ENCODE peak calls at places on chromosomes 4 and X, in eight cellular contexts. One of them, this sample, is unnamed. For H3K4me1, the result is how much of the 10 kb centered on the place peaks cover.

GRCh38 chr4:2941138-2942036 is 21.8 kb downstream of the NOP14 start:
- DNase-seq in keratinocyte: no peak
- DNase-seq in IMR-90: no peak
- DNase-seq in astrocyte: no peak
- DNase-seq in GM23248: no peak
- DNase-seq in adipocyte: no peak
- DNase-seq in fibroblast of lung: no peak
- DNase-seq in mammary epithelial cell: no peak
- DNase-seq in this sample: no peak

GRCh38 chr4:171849823-171850222 is 36.6 kb downstream of the GALNTL6 start:
- DNase-seq in keratinocyte: no peak
- DNase-seq in adipocyte: no peak
- DNase-seq in mammary epithelial cell: no peak
- DNase-seq in astrocyte: no peak
- DNase-seq in IMR-90: no peak
- DNase-seq in fibroblast of lung: no peak
- DNase-seq in GM23248: no peak
- DNase-seq in this sample: no peak

GRCh38 chr4:118756958-118757357 is 71.8 kb downstream of the METTL14 start:
- DNase-seq in fibroblast of lung: no peak
- DNase-seq in astrocyte: no peak
- DNase-seq in GM23248: no peak
- DNase-seq in mammary epithelial cell: no peak
- DNase-seq in adipocyte: no peak
- DNase-seq in IMR-90: no peak
- DNase-seq in keratinocyte: no peak
- DNase-seq in this sample: no peak

GRCh38 chrX:131331152-131331551 is 42.0 kb upstream of the IGSF1 start:
- DNase-seq in fibroblast of lung: no peak
- DNase-seq in astrocyte: no peak
- DNase-seq in keratinocyte: no peak
- DNase-seq in mammary epithelial cell: no peak
- DNase-seq in GM23248: no peak
- DNase-seq in IMR-90: no peak
- DNase-seq in adipocyte: no peak
- DNase-seq in this sample: no peak

GRCh38 chr4:108979754-108980153 is 216.9 kb upstream of the ETNPPL start:
- DNase-seq in GM23248: no peak
- DNase-seq in mammary epithelial cell: no peak
- DNase-seq in IMR-90: no peak
- DNase-seq in fibroblast of lung: peak
- DNase-seq in astrocyte: peak
- DNase-seq in adipocyte: no peak
- DNase-seq in keratinocyte: no peak
- DNase-seq in this sample: no peak

GRCh38 chr4:144174401-144175067 is 34.0 kb upstream of the GYPA start:
- DNase-seq in fibroblast of lung: peak
- DNase-seq in mammary epithelial cell: peak
- DNase-seq in astrocyte: peak
- DNase-seq in adipocyte: peak
- DNase-seq in keratinocyte: peak
- DNase-seq in IMR-90: peak
- DNase-seq in GM23248: peak
- DNase-seq in this sample: peak

GRCh38 chr4:75710246-75710645 is 14.1 kb upstream of the USO1 start:
- DNase-seq in keratinocyte: no peak
- DNase-seq in adipocyte: no peak
- DNase-seq in IMR-90: no peak
- DNase-seq in GM23248: no peak
- DNase-seq in astrocyte: peak
- DNase-seq in mammary epithelial cell: no peak
- DNase-seq in fibroblast of lung: peak
- DNase-seq in this sample: no peak

GRCh38 chr4:120977435-120977997 is 55.0 kb upstream of the PRDM5 start:
- DNase-seq in GM23248: peak
- DNase-seq in keratinocyte: peak
- DNase-seq in astrocyte: peak
- DNase-seq in adipocyte: peak
- DNase-seq in IMR-90: peak
- DNase-seq in mammary epithelial cell: peak
- DNase-seq in fibroblast of lung: peak
- DNase-seq in this sample: peak

GRCh38 chr4:57147335-57148060 is 37.3 kb upstream of the IGFBP7 start:
- DNase-seq in keratinocyte: no peak
- DNase-seq in fibroblast of lung: peak
- DNase-seq in astrocyte: peak
- DNase-seq in mammary epithelial cell: no peak
- DNase-seq in IMR-90: peak
- DNase-seq in GM23248: peak
- DNase-seq in adipocyte: peak
- DNase-seq in this sample: no peak

GRCh38 chrX:71253253-71254091 is 468 bp downstream of the ZMYM3 start:
- DNase-seq in astrocyte: peak
- DNase-seq in fibroblast of lung: peak
- DNase-seq in GM23248: peak
- DNase-seq in adipocyte: peak
- DNase-seq in keratinocyte: no peak
- DNase-seq in IMR-90: peak
- DNase-seq in mammary epithelial cell: no peak
- DNase-seq in this sample: peak

GRCh38 chr4:173797296-173797695 is 267.3 kb upstream of the HAND2 start:
- DNase-seq in GM23248: peak
- DNase-seq in astrocyte: no peak
- DNase-seq in adipocyte: no peak
- DNase-seq in fibroblast of lung: no peak
- DNase-seq in IMR-90: peak
- DNase-seq in keratinocyte: no peak
- DNase-seq in mammary epithelial cell: no peak
- DNase-seq in this sample: no peak

GRCh38 chrX:4690516-4690915 is 977.1 kb upstream of the PRKX start:
- DNase-seq in astrocyte: no peak
- DNase-seq in mammary epithelial cell: no peak
- DNase-seq in GM23248: no peak
- DNase-seq in adipocyte: no peak
- DNase-seq in keratinocyte: no peak
- DNase-seq in IMR-90: no peak
- DNase-seq in fibroblast of lung: no peak
- DNase-seq in this sample: no peak

GRCh38 chrX:40006025-40007017 is 91.4 kb downstream of the BCOR start:
- DNase-seq in keratinocyte: no peak
- DNase-seq in IMR-90: no peak
- DNase-seq in adipocyte: peak
- DNase-seq in astrocyte: no peak
- DNase-seq in fibroblast of lung: peak
- DNase-seq in GM23248: peak
- DNase-seq in mammary epithelial cell: no peak
- DNase-seq in this sample: peak

DNA sequence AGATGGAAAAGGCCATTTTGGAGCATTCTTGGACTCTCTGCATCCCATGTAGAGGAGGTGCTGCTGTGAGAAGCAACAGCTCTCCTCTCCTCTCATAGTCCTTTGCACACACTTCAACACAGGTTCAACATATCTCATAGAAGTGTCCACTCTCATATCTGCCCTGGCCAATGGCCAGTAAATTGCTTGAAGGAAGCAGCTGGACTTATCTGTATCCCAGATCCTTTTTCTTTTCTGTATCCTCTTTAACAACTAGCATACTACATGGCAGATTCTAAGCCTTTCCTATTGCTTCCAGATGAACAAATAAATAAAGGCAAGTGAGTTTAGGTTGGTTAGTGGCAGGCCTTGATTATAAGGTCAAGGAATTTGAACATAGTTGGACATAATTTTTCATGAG is 122.0 kb downstream of the HS6ST2 start:
- DNase-seq in IMR-90: no peak
- DNase-seq in astrocyte: no peak
- DNase-seq in fibroblast of lung: no peak
- DNase-seq in keratinocyte: no peak
- DNase-seq in GM23248: no peak
- DNase-seq in adipocyte: no peak
- DNase-seq in mammary epithelial cell: no peak
- DNase-seq in this sample: no peak
- H3K9ac ChIP-seq in IMR-90: no peak
- H3K9ac ChIP-seq in astrocyte: no peak
- H3K9ac ChIP-seq in fibroblast of lung: no peak
- H3K9ac ChIP-seq in keratinocyte: no peak
- H3K9ac ChIP-seq in GM23248: no peak
- H3K9ac ChIP-seq in adipocyte: no peak
- H3K9ac ChIP-seq in mammary epithelial cell: no peak
- H3K9ac ChIP-seq in this sample: no peak

GRCh38 chr4:55762815-55763214 is 56.8 kb upstream of the EXOC1L start:
- DNase-seq in fibroblast of lung: peak
- DNase-seq in astrocyte: no peak
- DNase-seq in keratinocyte: no peak
- DNase-seq in mammary epithelial cell: no peak
- DNase-seq in GM23248: no peak
- DNase-seq in adipocyte: no peak
- DNase-seq in IMR-90: no peak
- DNase-seq in this sample: no peak

GRCh38 chr4:55770662-55771061 is 48.9 kb upstream of the EXOC1L start:
- DNase-seq in fibroblast of lung: no peak
- DNase-seq in IMR-90: no peak
- DNase-seq in mammary epithelial cell: no peak
- DNase-seq in astrocyte: no peak
- DNase-seq in keratinocyte: no peak
- DNase-seq in adipocyte: no peak
- DNase-seq in GM23248: no peak
- DNase-seq in this sample: no peak

GRCh38 chr4:55768291-55768690 is 51.3 kb upstream of the EXOC1L start:
- DNase-seq in keratinocyte: peak
- DNase-seq in GM23248: peak
- DNase-seq in mammary epithelial cell: peak
- DNase-seq in adipocyte: peak
- DNase-seq in IMR-90: peak
- DNase-seq in fibroblast of lung: peak
- DNase-seq in astrocyte: peak
- DNase-seq in this sample: peak

GRCh38 chr4:55765070-55765469 is 54.5 kb upstream of the EXOC1L start:
- DNase-seq in fibroblast of lung: no peak
- DNase-seq in keratinocyte: no peak
- DNase-seq in IMR-90: no peak
- DNase-seq in GM23248: no peak
- DNase-seq in mammary epithelial cell: no peak
- DNase-seq in astrocyte: no peak
- DNase-seq in adipocyte: no peak
- DNase-seq in this sample: no peak
- H3K4me1 ChIP-seq in fibroblast of lung: under half
- H3K4me1 ChIP-seq in keratinocyte: under half
- H3K4me1 ChIP-seq in IMR-90: under half
- H3K4me1 ChIP-seq in GM23248: under half
- H3K4me1 ChIP-seq in mammary epithelial cell: under half
- H3K4me1 ChIP-seq in astrocyte: under half
- H3K4me1 ChIP-seq in adipocyte: under half
- H3K4me1 ChIP-seq in this sample: under half

DNA sequence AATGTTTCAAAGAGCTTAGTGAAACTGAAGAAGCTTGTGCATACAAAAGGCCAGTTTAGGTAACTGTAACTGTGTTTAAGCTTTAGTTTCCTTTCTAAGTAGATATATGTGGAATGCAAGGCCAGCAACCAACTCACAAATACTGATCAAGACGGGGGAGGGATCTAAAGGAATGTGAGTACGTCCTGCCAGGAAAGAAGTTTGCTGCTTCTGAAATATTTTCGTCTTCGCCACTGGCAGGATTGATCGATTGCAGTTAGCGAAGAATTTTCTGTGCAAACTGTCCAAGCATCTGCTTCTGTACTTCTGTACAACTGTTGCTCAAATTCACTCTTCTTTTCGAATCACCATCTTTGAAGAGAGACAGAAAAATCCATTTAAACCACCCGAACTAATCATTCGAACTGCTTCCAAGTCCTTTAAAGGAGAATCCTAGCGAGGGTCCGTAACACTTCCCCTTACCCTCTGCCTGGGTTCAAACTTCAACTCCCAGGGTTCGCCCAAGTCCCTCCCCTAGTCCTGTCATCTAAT is 373 bp upstream of the INTS6L start:
- DNase-seq in keratinocyte: no peak
- DNase-seq in adipocyte: peak
- DNase-seq in IMR-90: peak
- DNase-seq in fibroblast of lung: peak
- DNase-seq in GM23248: peak
- DNase-seq in astrocyte: peak
- DNase-seq in mammary epithelial cell: peak
- DNase-seq in this sample: peak
- H3K9ac ChIP-seq in keratinocyte: peak
- H3K9ac ChIP-seq in adipocyte: peak
- H3K9ac ChIP-seq in IMR-90: peak
- H3K9ac ChIP-seq in fibroblast of lung: no peak
- H3K9ac ChIP-seq in GM23248: peak
- H3K9ac ChIP-seq in astrocyte: peak
- H3K9ac ChIP-seq in mammary epithelial cell: peak
- H3K9ac ChIP-seq in this sample: no peak

GRCh38 chr4:85544751-85545150 is 69.8 kb downstream of the ARHGAP24 start:
- DNase-seq in keratinocyte: no peak
- DNase-seq in fibroblast of lung: no peak
- DNase-seq in astrocyte: no peak
- DNase-seq in GM23248: no peak
- DNase-seq in mammary epithelial cell: no peak
- DNase-seq in IMR-90: no peak
- DNase-seq in adipocyte: no peak
- DNase-seq in this sample: no peak
- H3K4me1 ChIP-seq in keratinocyte: under half
- H3K4me1 ChIP-seq in fibroblast of lung: under half
- H3K4me1 ChIP-seq in astrocyte: under half
- H3K4me1 ChIP-seq in GM23248: under half
- H3K4me1 ChIP-seq in mammary epithelial cell: under half
- H3K4me1 ChIP-seq in IMR-90: under half
- H3K4me1 ChIP-seq in adipocyte: under half
- H3K4me1 ChIP-seq in this sample: under half

DNA sequence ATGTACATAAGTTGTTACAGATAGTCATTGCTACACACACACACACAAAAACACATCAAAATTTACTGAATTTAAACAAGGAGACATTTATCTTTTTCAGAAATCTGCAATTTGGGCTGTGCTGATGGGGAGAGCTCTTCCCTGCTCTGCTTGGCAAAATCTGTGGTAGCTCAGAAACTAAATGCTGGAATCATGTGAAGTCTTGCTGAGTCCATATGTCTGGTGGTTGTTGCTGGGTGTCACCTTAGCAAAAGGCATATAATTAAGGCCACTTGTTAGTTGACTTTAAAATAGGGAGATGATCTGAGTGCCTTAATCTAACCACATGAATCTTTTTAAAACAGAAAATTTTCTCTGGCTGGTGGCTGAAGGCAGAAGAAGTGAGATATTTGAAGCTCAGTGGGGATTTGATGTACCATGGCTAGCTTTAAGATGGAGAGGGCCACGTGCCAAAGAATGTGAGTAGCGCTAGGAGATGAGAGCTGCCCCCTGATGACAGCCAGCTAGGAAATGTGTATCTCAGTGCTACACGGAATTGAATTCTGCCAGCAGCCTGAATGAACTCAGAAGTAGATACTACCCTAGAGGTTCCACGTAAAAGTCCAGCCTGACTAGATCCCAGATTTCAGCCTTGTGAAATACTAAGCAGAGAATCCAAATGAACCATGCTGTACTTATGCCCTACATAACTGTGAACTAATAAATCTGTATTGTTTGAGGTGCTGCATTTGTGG is 7.6 kb upstream of the GUF1 start:
- DNase-seq in fibroblast of lung: no peak
- DNase-seq in keratinocyte: no peak
- DNase-seq in mammary epithelial cell: no peak
- DNase-seq in IMR-90: no peak
- DNase-seq in adipocyte: no peak
- DNase-seq in GM23248: peak
- DNase-seq in astrocyte: no peak
- DNase-seq in this sample: no peak
- H3K9ac ChIP-seq in fibroblast of lung: no peak
- H3K9ac ChIP-seq in keratinocyte: no peak
- H3K9ac ChIP-seq in mammary epithelial cell: no peak
- H3K9ac ChIP-seq in IMR-90: no peak
- H3K9ac ChIP-seq in adipocyte: no peak
- H3K9ac ChIP-seq in GM23248: no peak
- H3K9ac ChIP-seq in astrocyte: no peak
- H3K9ac ChIP-seq in this sample: no peak